ENCODE peak calls at places on chromosomes 12 and 14, in six cellular contexts. U is coronary artery, Q is nephron progenitor cell, S is progenitor cell of endocrine pancreas, T is stomach, J is A549. Y is an unnamed sample.

GRCh38 chr14:61553730-61554641 is 141.3 kb upstream of the HIF1A start:
- DNase-seq in S (no peak), T (no peak), U (no peak), Q (no peak), J (peak), Y (no peak)

GRCh38 chr12:50990147-50990727 is 35.9 kb downstream of the SLC11A2 start:
- DNase-seq in U (no peak), S (no peak), Q (no peak), J (no peak), T (no peak), Y (no peak)

GRCh38 chr12:34376133-34376799 is 354.0 kb downstream of the ALG10 start:
- DNase-seq in J (no peak), T (no peak), Q (no peak), U (no peak), S (no peak), Y (no peak)

GRCh38 chr12:123120452-123121166 is 30.3 kb downstream of the PITPNM2 start:
- DNase-seq in U (no peak), J (no peak), S (no peak), Q (no peak), T (no peak), Y (no peak)

GRCh38 chr14:92844220-92844619 is 50.1 kb downstream of the GOLGA5 start:
- DNase-seq in U (no peak), J (no peak), T (no peak), S (no peak), Q (no peak), Y (no peak)

GRCh38 chr12:80838024-80838658 is 99.6 kb downstream of the LIN7A start:
- DNase-seq in Q (no peak), S (no peak), U (no peak), T (no peak), J (no peak), Y (no peak)

GRCh38 chr14:100610511-100611217 is 23.4 kb upstream of the BEGAIN start:
- DNase-seq in U (no peak), Q (no peak), T (no peak), J (peak), S (no peak), Y (no peak)

GRCh38 chr12:22056607-22057006 is 10.6 kb downstream of the CMAS start:
- DNase-seq in Q (no peak), S (no peak), J (no peak), U (no peak), T (no peak), Y (no peak)

GRCh38 chr12:53712059-53712643 is 15.1 kb downstream of the CALCOCO1 start:
- DNase-seq in J (no peak), S (no peak), Q (peak), T (no peak), U (peak), Y (no peak)

GRCh38 chr12:85036241-85036707 is at the start of the genes LRRIQ1 and TSPAN19:
- DNase-seq in S (peak), Q (peak), T (peak), U (no peak), J (peak), Y (no peak)

GRCh38 chr14:100546051-100546443 is 41.2 kb downstream of the BEGAIN start:
- DNase-seq in J (no peak), Q (no peak), S (no peak), U (no peak), T (peak), Y (no peak)

GRCh38 chr12:401235-402126 is at the start of gene CCDC77:
- DNase-seq in Q (peak), J (peak), U (peak), T (peak), S (peak), Y (peak)

GRCh38 chr12:6961278-6961694 is 9.2 kb downstream of the PHB2 start:
- DNase-seq in S (no peak), T (peak), J (no peak), Q (no peak), U (peak), Y (peak)

GRCh38 chr12:124233846-124234620 is 60.9 kb upstream of the RFLNA start:
- DNase-seq in Q (no peak), J (no peak), S (no peak), U (no peak), T (no peak), Y (no peak)

GRCh38 chr12:53344487-53344823 is 8.3 kb upstream of the SP7 start:
- DNase-seq in S (no peak), J (no peak), U (peak), T (no peak), Q (no peak), Y (no peak)

GRCh38 chr14:70822706-70823185 is 13.4 kb upstream of the MAP3K9 start:
- DNase-seq in J (peak), U (no peak), S (peak), T (peak), Q (peak), Y (no peak)

GRCh38 chr14:24817638-24818053 is 183.7 kb upstream of the GZMB start:
- DNase-seq in J (no peak), U (no peak), S (no peak), T (no peak), Q (peak), Y (no peak)
- TF ChIP-seq CTCF in J (peak), U (no peak), S (peak), T (no peak), Q (no peak), Y (no peak)

GRCh38 chr12:47264951-47265350 is 185.2 kb upstream of the AMIGO2 start:
- DNase-seq in T (no peak), U (no peak), J (no peak), S (no peak), Q (no peak), Y (no peak)
- TF ChIP-seq CTCF in T (no peak), U (no peak), J (no peak), S (no peak), Q (no peak), Y (no peak)

GRCh38 chr12:66087365-66087943 is 43.1 kb downstream of the LLPH start:
- DNase-seq in Q (peak), S (peak), J (peak), U (no peak), T (peak), Y (no peak)
- TF ChIP-seq CTCF in Q (peak), S (peak), J (peak), U (peak), T (no peak), Y (no peak)

DNA sequence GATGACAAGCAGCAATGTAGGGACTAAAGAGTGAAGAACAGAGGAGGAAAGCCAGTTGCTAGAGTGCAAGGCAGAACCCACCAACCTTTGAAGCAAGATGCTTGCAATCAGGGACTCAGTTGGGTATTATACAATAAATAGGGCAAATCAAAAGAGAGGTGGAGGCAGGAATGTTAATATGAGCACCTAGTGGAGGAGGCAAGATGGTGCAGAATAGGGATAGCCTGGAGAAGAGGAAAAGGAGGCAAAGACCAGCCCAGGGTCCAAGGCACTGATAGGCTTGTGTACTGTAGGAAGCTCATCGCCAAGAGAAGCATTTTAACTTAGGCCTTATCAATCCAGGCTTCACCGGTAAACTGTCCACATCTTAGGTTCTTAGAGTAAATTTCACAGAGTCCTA is 137.2 kb downstream of the ARMH4 start:
- DNase-seq in Q (no peak), T (no peak), J (no peak), U (no peak), S (no peak), Y (no peak)
- TF ChIP-seq CTCF in Q (no peak), T (no peak), J (no peak), U (no peak), S (no peak), Y (no peak)

GRCh38 chr14:78612666-78613065 is 442.5 kb downstream of the NRXN3 start:
- DNase-seq in U (no peak), T (no peak), J (no peak), Q (no peak), S (no peak), Y (no peak)
- TF ChIP-seq CTCF in U (no peak), T (no peak), J (no peak), Q (no peak), S (no peak), Y (no peak)

GRCh38 chr14:69605761-69606160 is 5.6 kb upstream of the SUSD6 start:
- DNase-seq in J (no peak), Q (no peak), S (no peak), T (no peak), U (no peak), Y (no peak)
- TF ChIP-seq CTCF in J (no peak), Q (no peak), S (no peak), T (no peak), U (no peak), Y (no peak)

DNA sequence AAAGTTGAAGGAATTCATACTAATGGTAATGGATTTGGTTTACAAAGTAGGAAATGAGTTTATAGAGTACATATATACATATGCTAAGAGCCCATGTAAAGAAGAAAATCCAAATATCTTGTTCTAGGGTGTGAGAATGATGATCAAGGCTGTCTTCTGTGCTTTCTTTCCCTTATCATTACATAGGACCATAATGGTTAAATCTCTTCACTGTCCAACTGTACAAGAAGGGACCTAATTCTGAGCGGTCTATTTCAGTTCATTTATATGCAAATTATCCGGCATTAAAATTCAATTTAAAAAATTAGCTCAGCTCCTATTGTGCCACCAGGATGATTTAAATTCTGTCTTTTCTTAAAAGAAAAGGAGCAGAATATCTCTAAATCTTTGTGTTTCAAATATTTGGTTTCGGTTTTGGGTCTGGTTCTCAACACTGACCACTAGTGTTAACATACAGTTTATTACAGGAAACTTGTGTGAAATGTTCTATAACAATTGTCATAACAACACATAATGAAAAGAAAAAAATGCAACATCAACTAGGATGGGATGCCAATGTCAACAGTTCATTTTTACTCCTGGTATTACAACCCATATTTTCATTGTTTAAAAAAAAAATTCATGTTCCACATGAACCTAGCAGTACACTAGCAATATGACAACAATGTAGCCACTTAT is 16.8 kb downstream of the OR4K1 start:
- DNase-seq in S (no peak), Q (no peak), J (no peak), U (no peak), T (no peak), Y (no peak)
- TF ChIP-seq CTCF in S (no peak), Q (no peak), J (peak), U (no peak), T (no peak), Y (no peak)

GRCh38 chr14:68941820-68942219 is 37.3 kb downstream of the ACTN1 start:
- DNase-seq in Q (no peak), U (peak), T (peak), S (no peak), J (peak), Y (no peak)
- TF ChIP-seq CTCF in Q (no peak), U (peak), T (no peak), S (peak), J (peak), Y (no peak)

DNA sequence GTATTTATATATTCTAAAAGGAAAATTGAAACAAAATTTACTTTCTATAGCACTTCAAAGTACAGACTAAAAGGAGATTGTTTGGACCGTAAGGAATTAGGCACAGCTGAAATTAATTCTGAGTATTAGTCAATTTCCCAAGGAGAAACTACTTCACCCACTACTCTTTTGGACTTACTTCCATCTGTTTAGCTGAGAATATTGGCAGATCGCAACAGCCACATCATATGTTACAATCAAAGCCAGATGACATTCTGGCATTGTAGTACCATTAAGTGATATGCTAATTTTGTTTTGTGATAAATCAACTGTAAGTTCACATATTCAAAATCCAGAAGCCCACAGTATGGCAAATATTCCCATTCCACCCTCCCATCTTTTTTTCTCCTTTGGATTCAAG is 47.1 kb upstream of the ANKS1B start:
- DNase-seq in T (no peak), U (no peak), Q (no peak), S (no peak), J (no peak), Y (no peak)
- TF ChIP-seq CTCF in T (no peak), U (no peak), Q (no peak), S (no peak), J (no peak), Y (no peak)

GRCh38 chr14:52071675-52072074 is 2.8 kb upstream of the NID2 start:
- DNase-seq in S (no peak), J (no peak), Q (no peak), T (no peak), U (no peak), Y (no peak)
- TF ChIP-seq CTCF in S (peak), J (peak), Q (no peak), T (no peak), U (no peak), Y (no peak)